ENCODE peak calls at places on chromosomes 12 and 14, in nine cellular contexts. H is CD8-positive, alpha-beta memory T cell; L is frontal cortex; S is activated naive CD4-positive, alpha-beta T cell treated with Interleukin-2 at 50 U/mL for 16 hours; V is HL-60; N is fibroblast of mammary gland; A is NCI-H226; K is pancreas; O is NCI-H345. D is an unnamed sample.
A peak's percentile ranks its signal among the peaks of the same experiment; 100 is the strongest.

GRCh38 chr12:55582066-55582465 is 9.8 kb downstream of the OR2AP1 start:
- DNase-seq in H (no peak), L (no peak), S (no peak), V (no peak), N (no peak), A (no peak), K (no peak), O (no peak), D (no peak)

GRCh38 chr12:31651893-31652521 is 7.5 kb upstream of the ETFBKMT start:
- DNase-seq in H (no peak), L (no peak), S (no peak), V (no peak), N (peak; percentile 82), A (no peak), K (no peak), O (no peak), D (no peak)

GRCh38 chr12:644818-645552 is 18.3 kb downstream of the NINJ2 start:
- DNase-seq in H (no peak), L (no peak), S (no peak), V (no peak), N (peak; percentile 36), A (peak; percentile 32), K (no peak), O (no peak), D (no peak)

GRCh38 chr12:30043151-30043550 is 259.4 kb upstream of the TMTC1 start:
- DNase-seq in H (no peak), L (no peak), S (no peak), V (no peak), N (peak; percentile 42), A (no peak), K (no peak), O (no peak), D (no peak)

GRCh38 chr12:50734409-50735263 is 29.3 kb upstream of the ATF1 start:
- DNase-seq in H (no peak), L (no peak), S (no peak), V (peak; percentile 34), N (peak; percentile 42), A (no peak), K (no peak), O (no peak), D (peak; percentile 32)

GRCh38 chr14:99889268-99889667 is 96.1 kb downstream of the EML1 start:
- DNase-seq in H (no peak), L (no peak), S (no peak), V (no peak), N (no peak), A (no peak), K (no peak), O (no peak), D (no peak)

GRCh38 chr12:49428652-49429549 is 61.6 kb downstream of the SPATS2 start:
- DNase-seq in H (no peak), L (no peak), S (no peak), V (peak; percentile 15), N (peak; percentile 82), A (peak; percentile 89), K (no peak), O (no peak), D (peak; percentile 61)

GRCh38 chr12:28068467-28068866 is 95.9 kb upstream of the PTHLH start:
- DNase-seq in H (no peak), L (no peak), S (no peak), V (no peak), N (no peak), A (no peak), K (no peak), O (no peak), D (no peak)

GRCh38 chr12:74598819-74599218 is 61.2 kb downstream of the ATXN7L3B start:
- DNase-seq in H (no peak), L (no peak), S (no peak), V (no peak), N (no peak), A (peak; percentile 3), K (no peak), O (no peak), D (no peak)

GRCh38 chr12:15858348-15858747 is 23.8 kb upstream of the STRAP start:
- DNase-seq in H (no peak), L (no peak), S (no peak), V (no peak), N (no peak), A (no peak), K (no peak), O (no peak), D (no peak)

GRCh38 chr14:106222736-106223135 is 696.4 kb downstream of the TMEM121 start:
- DNase-seq in H (no peak), L (no peak), S (no peak), V (no peak), N (no peak), A (no peak), K (no peak), O (no peak), D (no peak)

GRCh38 chr14:56002316-56002715 is 115.9 kb upstream of the PELI2 start:
- DNase-seq in H (no peak), L (no peak), S (no peak), V (no peak), N (peak; percentile 5), A (no peak), K (no peak), O (no peak), D (no peak)

GRCh38 chr12:108610336-108610815 is 12.5 kb upstream of the TMEM119 start:
- DNase-seq in H (no peak), L (no peak), S (no peak), V (no peak), N (no peak), A (no peak), K (no peak), O (no peak), D (no peak)

GRCh38 chr14:86501611-86502010 is 971.7 kb downstream of the FLRT2 start:
- DNase-seq in H (peak; percentile 10), L (no peak), S (no peak), V (peak; percentile 16), N (no peak), A (no peak), K (no peak), O (no peak), D (no peak)

GRCh38 chr12:67483871-67484554 is 164.5 kb upstream of the DYRK2 start:
- DNase-seq in H (no peak), L (no peak), S (no peak), V (no peak), N (no peak), A (no peak), K (no peak), O (no peak), D (no peak)

GRCh38 chr14:26598081-26598671 is 343 bp upstream of the NOVA1 start:
- DNase-seq in H (no peak), L (peak; percentile 80), S (no peak), V (no peak), N (peak; percentile 94), A (peak; percentile 56), K (peak; percentile 62), O (peak; percentile 91), D (peak; percentile 90)

GRCh38 chr12:132099739-132100138 is 44.4 kb downstream of the DDX51 start:
- DNase-seq in H (no peak), L (no peak), S (no peak), V (no peak), N (no peak), A (no peak), K (no peak), O (no peak), D (no peak)

GRCh38 chr12:26818636-26819035 is 14.4 kb downstream of the ITPR2 start:
- DNase-seq in H (no peak), L (no peak), S (no peak), V (no peak), N (no peak), A (no peak), K (no peak), O (no peak), D (no peak)

GRCh38 chr12:66763453-66763852 is 84.6 kb upstream of the GRIP1 start:
- DNase-seq in H (no peak), L (no peak), S (no peak), V (no peak), N (no peak), A (no peak), K (no peak), O (no peak), D (no peak)

GRCh38 chr12:119718141-119718540 is 50.2 kb downstream of the PRKAB1 start:
- DNase-seq in H (no peak), L (no peak), S (no peak), V (no peak), N (no peak), A (no peak), K (no peak), O (no peak), D (no peak)

GRCh38 chr14:94180655-94181271 is 6.6 kb downstream of the PPP4R4 start:
- DNase-seq in H (no peak), L (peak; percentile 29), S (no peak), V (no peak), N (peak; percentile 52), A (peak; percentile 26), K (no peak), O (peak; percentile 46), D (no peak)

GRCh38 chr12:67879937-67880336 is 109.3 kb upstream of the IFNG-AS1 start:
- DNase-seq in H (no peak), L (no peak), S (no peak), V (no peak), N (no peak), A (no peak), K (no peak), O (no peak), D (no peak)

D was measured in HTR-8/SVneo.